ENCODE peak calls at places on chromosomes 12 and 14, in ten cellular contexts. H is putamen; E is cerebellar cortex; P is amniotic stem cell; I is T-helper 2 cell; B is H7; V is mucosa of gallbladder; M is NCI-H1417; R is activated CD8-positive, alpha-beta memory T cell treated with anti-CD3 and anti-CD28 coated beads for 4 hours; D is lower leg skin. G is an unnamed sample.

GRCh38 chr12:119692410-119692809 is 24.5 kb downstream of the PRKAB1 start:
- DNase-seq in D (no peak), M (no peak), V (no peak), E (no peak), B (no peak), R (no peak), I (no peak), P (no peak), H (no peak), G (no peak)

GRCh38 chr12:128083132-128083729 is 183.7 kb upstream of the TMEM132C start:
- DNase-seq in P (no peak), R (no peak), H (no peak), E (no peak), M (no peak), I (no peak), D (no peak), V (no peak), B (no peak), G (no peak)

GRCh38 chr14:74478996-74479635 is 14.0 kb downstream of the NPC2 start:
- DNase-seq in P (no peak), M (peak), E (peak), B (peak), D (no peak), I (no peak), H (no peak), R (no peak), V (no peak), G (peak)

GRCh38 chr12:121927798-121928197 is 9.4 kb downstream of the CFAP251 start:
- DNase-seq in R (no peak), I (no peak), V (no peak), M (no peak), B (no peak), E (no peak), H (no peak), P (no peak), D (no peak), G (no peak)

GRCh38 chr12:110780448-110780847 is 37.8 kb upstream of the PPP1CC start:
- DNase-seq in M (no peak), I (no peak), D (no peak), P (no peak), E (no peak), H (no peak), V (no peak), R (no peak), B (no peak), G (no peak)

GRCh38 chr12:122079038-122079531 is 529 bp downstream of the MLXIP start:
- DNase-seq in M (peak), V (no peak), R (no peak), H (no peak), B (peak), D (no peak), I (no peak), E (no peak), P (no peak), G (no peak)

GRCh38 chr12:69019910-69020309 is 86.9 kb upstream of the CPM start:
- DNase-seq in V (no peak), B (no peak), E (no peak), I (no peak), R (no peak), H (no peak), D (no peak), P (no peak), M (no peak), G (no peak)

GRCh38 chr14:29311983-29312382 is 545.4 kb downstream of the FOXG1 start:
- DNase-seq in H (no peak), E (no peak), R (no peak), D (no peak), B (no peak), M (no peak), I (no peak), P (no peak), V (no peak), G (no peak)

GRCh38 chr14:89486505-89486904 is 69.5 kb upstream of the FOXN3 start:
- DNase-seq in E (no peak), M (no peak), P (no peak), I (no peak), D (no peak), R (no peak), V (no peak), H (peak), B (no peak), G (peak)

GRCh38 chr14:105197274-105197673 is 16.2 kb upstream of the NUDT14 start:
- DNase-seq in R (no peak), M (peak), I (no peak), E (no peak), D (no peak), P (no peak), V (peak), H (no peak), B (no peak), G (peak)

GRCh38 chr12:123041811-123042655 is 61.6 kb downstream of the ARL6IP4 start:
- DNase-seq in V (peak), R (no peak), M (no peak), B (no peak), H (no peak), E (no peak), D (no peak), I (no peak), P (no peak), G (no peak)

GRCh38 chr12:1800646-1801284 is 19.6 kb upstream of the LRTM2 start:
- DNase-seq in R (no peak), H (no peak), P (no peak), I (no peak), B (peak), V (no peak), D (no peak), M (no peak), E (no peak), G (peak)

GRCh38 chr14:105294142-105294597 is 6.6 kb downstream of the BRF1 start:
- DNase-seq in V (no peak), P (no peak), D (no peak), H (no peak), R (no peak), I (no peak), M (peak), E (no peak), B (peak), G (peak)

GRCh38 chr12:98372340-98373018 is 142.9 kb upstream of the TMPO start:
- DNase-seq in V (no peak), M (no peak), B (no peak), I (no peak), R (no peak), P (no peak), D (no peak), E (no peak), H (no peak), G (no peak)

GRCh38 chr12:48193623-48194022 is 9.5 kb downstream of the OR10AD1 start:
- DNase-seq in I (no peak), H (no peak), M (peak), E (no peak), R (no peak), P (no peak), B (no peak), D (no peak), V (no peak), G (no peak)

GRCh38 chr14:30125322-30125944 is 197.8 kb upstream of the PRKD1 start:
- DNase-seq in D (no peak), B (no peak), E (no peak), M (no peak), V (no peak), P (peak), I (no peak), R (no peak), H (peak), G (no peak)

GRCh38 chr12:65632131-65632855 is 192.0 kb upstream of the HMGA2 start:
- DNase-seq in I (no peak), R (no peak), E (no peak), P (no peak), D (no peak), B (no peak), V (no peak), M (no peak), H (no peak), G (no peak)

GRCh38 chr12:19288603-19289244 is 150.6 kb upstream of the AEBP2 start:
- DNase-seq in B (peak), R (no peak), M (peak), V (no peak), E (peak), D (no peak), H (no peak), P (peak), I (no peak), G (peak)

G was measured in pons.